ENCODE peak calls at places on chromosomes 4 and X, in six cellular contexts. N is IMR-90, M is A549, I is ovary, K is HCT116, Y is breast epithelium. Q is an unnamed sample.
A peak's percentile ranks its signal among the peaks of the same experiment; 100 is the strongest.

GRCh38 chr4:13888112-13888511 is 260.6 kb upstream of the BOD1L1 start:
- DNase-seq in N (peak; percentile 93), K (no peak), I (no peak), M (peak; percentile 62), Y (no peak), Q (no peak)

GRCh38 chr4:40848251-40848650 is 98.5 kb downstream of the NSUN7 start:
- DNase-seq in I (no peak), Y (no peak), N (peak; percentile 16), K (no peak), M (no peak), Q (no peak)

GRCh38 chr4:184968784-184969201 is 49.5 kb upstream of the HELT start:
- DNase-seq in Y (peak; percentile 67), M (no peak), I (no peak), K (no peak), N (no peak), Q (peak; percentile 89)

GRCh38 chrX:24412637-24413363 is 52.3 kb upstream of the PDK3 start:
- DNase-seq in M (no peak), K (no peak), N (no peak), I (no peak), Y (no peak), Q (no peak)

GRCh38 chrX:42119076-42119475 is 195.7 kb upstream of the CASK start:
- DNase-seq in N (peak; percentile 72), M (peak; percentile 86), I (no peak), K (peak; percentile 42), Y (no peak), Q (no peak)

GRCh38 chr4:109890076-109890475 is 22.6 kb upstream of the EGF start:
- DNase-seq in K (no peak), Y (no peak), I (no peak), M (no peak), N (no peak), Q (no peak)

GRCh38 chrX:1468250-1468772 is 15.6 kb upstream of the ASMTL start:
- DNase-seq in M (peak; percentile 52), K (no peak), Y (no peak), N (no peak), I (no peak), Q (peak; percentile 71)

GRCh38 chr4:168877779-168878491 is 132.1 kb downstream of the CBR4 start:
- DNase-seq in I (no peak), K (no peak), Y (no peak), M (no peak), N (no peak), Q (no peak)

GRCh38 chr4:106353786-106354185 is 14.8 kb downstream of the GIMD1 start:
- DNase-seq in I (no peak), N (peak; percentile 9), K (no peak), M (no peak), Y (no peak), Q (no peak)

GRCh38 chrX:134406230-134406794 is 53.7 kb upstream of the HPRT1 start:
- DNase-seq in M (no peak), Y (no peak), N (no peak), K (no peak), I (no peak), Q (no peak)

GRCh38 chrX:37863728-37864127 is 16.4 kb upstream of the DYNLT3 start:
- DNase-seq in M (no peak), I (no peak), K (no peak), N (no peak), Y (no peak), Q (no peak)

GRCh38 chrX:128891554-128891953 is 631.7 kb downstream of the SMARCA1 start:
- DNase-seq in Y (no peak), N (no peak), M (no peak), I (no peak), K (no peak), Q (no peak)

GRCh38 chrX:130296743-130297142 is 28.0 kb upstream of the ZNF280C start:
- DNase-seq in Y (no peak), N (peak; percentile 6), K (no peak), M (no peak), I (no peak), Q (no peak)

GRCh38 chr4:52126946-52127345 is 75.8 kb downstream of the SPATA18 start:
- DNase-seq in N (peak; percentile 8), K (no peak), Y (no peak), I (no peak), M (no peak), Q (no peak)

GRCh38 chrX:96405842-96406241 is 278.8 kb upstream of the DIAPH2 start:
- DNase-seq in Y (no peak), M (no peak), K (no peak), N (no peak), I (no peak), Q (no peak)

GRCh38 chr4:166675411-166675810 is 558.9 kb downstream of the SPOCK3 start:
- DNase-seq in I (no peak), N (no peak), K (no peak), Y (no peak), M (no peak), Q (no peak)

GRCh38 chr4:146311238-146311970 is 97.1 kb downstream of the REELD1 start:
- DNase-seq in M (no peak), Y (no peak), N (no peak), I (no peak), K (no peak), Q (no peak)

GRCh38 chr4:7186081-7186480 is 6.3 kb upstream of the SORCS2 start:
- DNase-seq in K (no peak), M (no peak), N (no peak), Y (peak; percentile 36), I (peak; percentile 51), Q (no peak)

GRCh38 chr4:79078339-79078738 is 139.1 kb upstream of the PAQR3 start:
- DNase-seq in I (peak; percentile 62), K (no peak), Y (no peak), M (no peak), N (no peak), Q (no peak)

GRCh38 chrX:1493317-1493856 is 40.7 kb upstream of the ASMTL start:
- DNase-seq in K (no peak), Y (no peak), N (no peak), M (no peak), I (no peak), Q (no peak)

GRCh38 chr4:183492791-183493221 is 12.1 kb upstream of the ING2 start:
- DNase-seq in I (no peak), M (no peak), Y (no peak), N (peak; percentile 79), K (no peak), Q (no peak)

GRCh38 chrX:1403228-1403627 is 11.3 kb upstream of the SLC25A6 start:
- DNase-seq in I (peak; percentile 26), Y (no peak), N (no peak), M (no peak), K (no peak), Q (no peak)

GRCh38 chr4:118981839-118982381 is 93.3 kb downstream of the SYNPO2 start:
- DNase-seq in N (peak; percentile 96), M (peak; percentile 64), I (peak; percentile 50), K (peak; percentile 55), Y (no peak), Q (peak; percentile 68)

GRCh38 chr4:39415678-39416283 is 9.1 kb downstream of the KLB start:
- DNase-seq in Y (no peak), N (no peak), M (no peak), K (no peak), I (no peak), Q (no peak)

GRCh38 chr4:128848461-128848860 is 39.0 kb downstream of the JADE1 start:
- DNase-seq in M (no peak), N (no peak), I (no peak), K (no peak), Y (no peak), Q (no peak)
- H3K27ac ChIP-seq in M (no peak overlapping the region), N (no peak overlapping the region), I (no peak overlapping the region), K (no peak overlapping the region), Y (no peak overlapping the region), Q (no peak overlapping the region)

GRCh38 chr4:73099143-73099542 is 29.6 kb upstream of the COX18 start:
- DNase-seq in K (no peak), I (no peak), N (no peak), Y (no peak), M (no peak), Q (no peak)
- TF ChIP-seq POLR2A in K (no peak), I (no peak), N (no peak), Y (no peak), M (no peak), Q (no peak)

GRCh38 chrX:65874765-65875164 is 165.1 kb downstream of the VSIG4 start:
- DNase-seq in N (no peak), K (no peak), Y (no peak), I (no peak), M (no peak), Q (no peak)

GRCh38 chrX:65866146-65866545 is 173.7 kb downstream of the VSIG4 start:
- DNase-seq in K (no peak), N (no peak), I (no peak), Y (no peak), M (no peak), Q (no peak)

GRCh38 chrX:65866762-65867161 is 173.1 kb downstream of the VSIG4 start:
- DNase-seq in Y (no peak), K (no peak), I (no peak), M (no peak), N (no peak), Q (no peak)

GRCh38 chrX:65874110-65874509 is 165.8 kb downstream of the VSIG4 start:
- DNase-seq in K (no peak), I (no peak), M (no peak), N (no peak), Y (no peak), Q (no peak)

GRCh38 chrX:65871671-65872311 is 168.1 kb downstream of the VSIG4 start:
- DNase-seq in M (peak; percentile 67), I (no peak), N (no peak), K (peak; percentile 67), Y (no peak), Q (peak; percentile 64)
- TF ChIP-seq CTCF in M (no peak), I (no peak), N (no peak), K (peak; percentile 36), Y (no peak), Q (no peak)

GRCh38 chr4:112251044-112251632 is 19.6 kb downstream of the AP1AR start:
- DNase-seq in K (no peak), M (no peak), N (no peak), I (no peak), Y (no peak), Q (no peak)

GRCh38 chr4:112252234-112252633 is 20.6 kb downstream of the AP1AR start:
- DNase-seq in M (no peak), I (no peak), Y (no peak), N (no peak), K (no peak), Q (no peak)

GRCh38 chr4:112253382-112254000 is 21.9 kb downstream of the AP1AR start:
- DNase-seq in K (no peak), Y (no peak), M (no peak), I (no peak), N (no peak), Q (no peak)

GRCh38 chr4:112257098-112257497 is 25.5 kb downstream of the AP1AR start:
- DNase-seq in I (no peak), Y (no peak), N (no peak), M (no peak), K (no peak), Q (no peak)
- H3K27ac ChIP-seq in I (no peak overlapping the region), Y (no peak overlapping the region), N (no peak overlapping the region), M (no peak overlapping the region), K (no peak overlapping the region), Q (no peak overlapping the region)

GRCh38 chr4:81504685-81505598 is 33.2 kb upstream of the RASGEF1B start:
- DNase-seq in M (no peak), K (no peak), N (no peak), I (no peak), Y (no peak), Q (peak; percentile 73)
- TF ChIP-seq POLR2A in M (no peak), K (no peak), N (no peak), I (no peak), Y (no peak), Q (peak; percentile 36)

GRCh38 chr4:46329118-46329976 is 60.6 kb downstream of the GABRA2 start:
- DNase-seq in M (peak; percentile 8), K (no peak), Y (no peak), N (peak; percentile 61), I (no peak), Q (peak; percentile 14)
- TF ChIP-seq CTCF in M (no peak), K (no peak), Y (no peak), N (peak; percentile 60), I (no peak), Q (peak; percentile 24)